ENCODE peak calls at places on chromosome 12, in six cellular contexts. V is neural progenitor cell, J is HCT116, O is IMR-90, F is astrocyte, N is fibroblast of lung. S is an unnamed sample.

GRCh38 chr12:113184900-113185179 is 438 bp downstream of the DDX54 start:
- DNase-seq in N (peak; percentile 89), O (peak; percentile 86), J (peak; percentile 76), V (peak; percentile 93), F (no peak), S (peak; percentile 96)

GRCh38 chr12:92538970-92539749 is 163.6 kb upstream of the PLEKHG7 start:
- DNase-seq in J (peak; percentile 47), F (peak; percentile 87), O (peak; percentile 80), V (no peak), N (peak; percentile 69), S (no peak)

GRCh38 chr12:124520258-124520657 is 47.2 kb downstream of the NCOR2 start:
- DNase-seq in N (no peak), O (peak; percentile 29), V (no peak), J (no peak), F (peak; percentile 77), S (no peak)

GRCh38 chr12:11656550-11656949 is 7.1 kb downstream of the ETV6 start:
- DNase-seq in O (no peak), F (no peak), J (no peak), V (no peak), N (no peak), S (no peak)

GRCh38 chr12:67720383-67720856 is 71.9 kb downstream of the DYRK2 start:
- DNase-seq in N (peak; percentile 69), J (no peak), F (peak; percentile 80), V (no peak), O (peak; percentile 76), S (no peak)

GRCh38 chr12:124904306-124905098 is 9.9 kb downstream of the UBC start:
- DNase-seq in F (peak; percentile 89), N (peak; percentile 93), J (no peak), V (peak; percentile 25), O (peak; percentile 94), S (no peak)

GRCh38 chr12:24955853-24956252 is 7.0 kb upstream of the BCAT1 start:
- DNase-seq in O (no peak), V (no peak), F (no peak), N (no peak), J (no peak), S (no peak)

GRCh38 chr12:42485823-42486222 is 103.7 kb downstream of the PRICKLE1 start:
- DNase-seq in J (no peak), F (no peak), O (no peak), V (no peak), N (no peak), S (no peak)

GRCh38 chr12:15544589-15544988 is 222.3 kb downstream of the PTPRO start:
- DNase-seq in N (no peak), F (no peak), O (no peak), V (no peak), J (no peak), S (no peak)

GRCh38 chr12:109156036-109156435 is 39.6 kb downstream of the ACACB start:
- DNase-seq in J (no peak), O (no peak), V (no peak), N (no peak), F (no peak), S (no peak)
- H3K9ac ChIP-seq in J (peak overlapping the region; percentile 65), O (no peak overlapping the region), V (no peak overlapping the region), N (no peak overlapping the region), F (no peak overlapping the region), S (peak overlapping the region; percentile 87)

GRCh38 chr12:122726056-122726558 is 4.5 kb downstream of the HCAR1 start:
- DNase-seq in V (no peak), F (peak; percentile 47), J (peak; percentile 22), N (no peak), O (no peak), S (peak; percentile 61)
- H3K4me3 ChIP-seq in V (no peak overlapping the region), F (no peak overlapping the region), J (no peak overlapping the region), N (no peak overlapping the region), O (no peak overlapping the region), S (peak overlapping the region; percentile 47)

DNA sequence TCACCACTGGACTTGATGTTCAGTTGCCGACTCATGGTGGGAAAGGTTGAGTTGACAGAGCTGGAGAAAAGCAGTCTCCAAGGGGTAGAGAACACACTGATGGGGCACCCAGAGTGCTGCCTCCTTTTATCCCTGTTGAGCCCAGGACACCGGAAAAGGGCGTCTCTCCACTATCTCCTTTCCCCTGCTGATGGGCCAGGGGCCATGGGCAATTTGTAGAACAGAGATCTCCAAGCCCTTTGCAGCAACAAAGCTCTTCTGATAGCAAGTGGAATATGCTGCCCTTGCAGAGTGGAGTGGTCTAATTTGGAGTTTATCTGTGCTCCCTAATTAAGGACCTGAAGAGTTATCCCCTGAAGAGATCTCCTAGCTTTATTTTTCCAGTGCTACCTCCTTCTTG is at the start of gene KRT74:
- DNase-seq in N (no peak), V (no peak), F (no peak), O (no peak), J (no peak), S (no peak)
- H4K20me1 ChIP-seq in N (no peaks in the 10 kb centered on the region), V (no peaks in the 10 kb centered on the region), F (no peaks in the 10 kb centered on the region), O (no peaks in the 10 kb centered on the region), J (no peaks in the 10 kb centered on the region), S (no peaks in the 10 kb centered on the region)

GRCh38 chr12:12821975-12822374 is 8.8 kb downstream of the DDX47 start:
- DNase-seq in O (no peak), J (no peak), N (no peak), V (no peak), F (no peak), S (no peak)

GRCh38 chr12:12819752-12820311 is 6.7 kb downstream of the DDX47 start:
- DNase-seq in J (no peak), N (peak; percentile 67), F (peak; percentile 99), O (peak; percentile 96), V (no peak), S (no peak)

GRCh38 chr12:12819221-12819620 is 6.1 kb downstream of the DDX47 start:
- DNase-seq in J (no peak), F (no peak), O (no peak), N (peak; percentile 8), V (no peak), S (no peak)

GRCh38 chr12:12817611-12818010 is 4.5 kb downstream of the DDX47 start:
- DNase-seq in J (no peak), O (no peak), N (no peak), F (no peak), V (no peak), S (no peak)

DNA sequence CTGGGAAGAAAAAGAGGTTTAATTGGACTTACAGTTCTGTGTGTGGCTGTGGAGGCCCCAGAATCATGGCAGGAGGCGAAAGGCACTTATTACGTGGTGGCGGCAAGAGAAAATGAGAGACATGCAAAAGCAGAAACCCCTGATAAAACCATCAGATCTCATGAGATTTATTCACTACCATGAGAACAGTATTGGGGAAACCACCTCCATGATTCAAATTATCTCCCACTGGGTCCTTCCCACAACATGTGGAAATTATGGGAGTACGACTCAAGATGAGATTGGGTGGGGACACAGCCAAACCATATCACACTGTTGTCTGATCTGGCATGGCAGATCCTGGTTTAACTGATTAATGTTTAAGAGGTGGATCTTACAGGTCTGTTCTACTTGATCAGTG is 5.5 kb downstream of the DDX47 start:
- DNase-seq in V (no peak), J (no peak), N (no peak), O (no peak), F (no peak), S (no peak)
- H3K9ac ChIP-seq in V (no peak overlapping the region), J (peak overlapping the region; percentile 32), N (no peak overlapping the region), O (peak overlapping the region; percentile 33), F (peak overlapping the region; percentile 77), S (no peak overlapping the region)

GRCh38 chr12:52824741-52825410 is 9.2 kb downstream of the KRT79 start:
- DNase-seq in O (no peak), J (no peak), N (no peak), F (no peak), V (no peak), S (no peak)
- H3K4me3 ChIP-seq in O (no peak overlapping the region), J (no peak overlapping the region), N (no peak overlapping the region), F (no peak overlapping the region), V (no peak overlapping the region), S (no peak overlapping the region)

DNA sequence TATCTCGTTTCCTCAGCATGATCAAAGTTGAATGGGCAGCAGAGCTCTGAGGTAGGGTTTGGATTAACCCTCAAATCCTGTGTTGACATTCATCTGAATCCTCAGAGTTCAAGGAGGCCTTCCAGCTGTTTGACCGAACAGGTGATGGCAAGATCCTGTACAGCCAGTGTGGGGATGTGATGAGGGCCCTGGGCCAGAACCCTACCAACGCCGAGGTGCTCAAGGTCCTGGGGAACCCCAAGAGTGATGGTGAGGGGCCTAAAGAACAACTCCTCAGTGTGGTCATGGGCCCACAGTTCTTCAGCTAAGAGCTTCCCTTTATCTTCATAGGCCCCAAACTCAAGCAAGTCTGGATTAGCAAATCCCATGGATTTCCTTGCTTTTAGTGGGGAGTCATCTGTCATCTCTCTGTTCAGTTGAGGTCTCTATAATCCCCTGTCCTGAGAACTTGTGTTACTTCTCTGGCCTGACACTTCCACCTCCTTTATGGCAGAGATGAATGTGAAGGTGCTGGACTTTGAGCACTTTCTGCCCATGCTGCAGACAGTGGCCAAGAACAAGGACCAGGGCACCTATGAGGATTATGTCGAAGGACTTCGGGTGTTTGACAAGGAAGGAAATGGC is 1.4 kb downstream of the MYL6 start:
- DNase-seq in F (no peak), O (no peak), V (no peak), J (no peak), N (no peak), S (no peak)
- H4K20me1 ChIP-seq in F (peaks cover 60% of the 10 kb centered on the region), O (peaks cover 63% of the 10 kb centered on the region), V (peaks cover 58% of the 10 kb centered on the region), J (no peaks in the 10 kb centered on the region), N (peaks cover 1% of the 10 kb centered on the region), S (peaks cover 8% of the 10 kb centered on the region)

GRCh38 chr12:189622-189962 is 24.4 kb downstream of the SLC6A12 start:
- DNase-seq in J (no peak), F (no peak), O (no peak), N (no peak), V (no peak), S (no peak)
- H3K9ac ChIP-seq in J (no peak overlapping the region), F (peak overlapping the region; percentile 38), O (no peak overlapping the region), N (no peak overlapping the region), V (no peak overlapping the region), S (no peak overlapping the region)

GRCh38 chr12:94012508-94013044 is 135.8 kb upstream of the PLXNC1 start:
- DNase-seq in J (no peak), O (no peak), V (no peak), N (no peak), F (peak; percentile 36), S (peak; percentile 62)

DNA sequence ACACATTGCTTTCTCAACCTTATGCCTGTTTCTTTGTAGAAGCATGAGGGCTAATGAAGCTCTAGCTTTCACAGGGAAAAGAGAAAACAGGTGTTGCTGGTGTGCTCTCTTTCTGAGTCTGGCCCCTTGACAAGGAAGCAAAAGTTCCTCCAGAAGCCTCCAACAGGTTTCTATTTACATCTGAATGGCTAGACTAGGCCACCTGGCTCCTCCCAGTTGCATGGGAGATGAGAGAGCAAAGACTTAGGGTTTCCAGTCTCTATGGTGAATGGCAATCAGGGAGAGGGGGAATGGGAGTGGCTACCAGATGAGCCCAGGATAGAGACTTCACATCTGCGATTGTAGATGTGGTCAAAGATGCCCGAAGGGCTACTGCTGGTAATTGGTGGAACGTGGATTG is 138.1 kb upstream of the PLXNC1 start:
- DNase-seq in V (peak; percentile 32), N (no peak), O (no peak), F (no peak), J (no peak), S (no peak)
- H3K4me3 ChIP-seq in V (no peak overlapping the region), N (no peak overlapping the region), O (no peak overlapping the region), F (no peak overlapping the region), J (no peak overlapping the region), S (no peak overlapping the region)

S was measured in Karpas-422.